ENCODE peak calls at places on chromosomes 7 and 10, in six cellular contexts. G is colonic mucosa, Y is brain microvascular endothelial cell, X is nephron progenitor cell, U is endothelial cell, D is choroid plexus epithelial cell. Z is an unnamed sample.

GRCh38 chr7:47332213-47332612 is 249.7 kb downstream of the TNS3 start:
- DNase-seq in G (no peak), Y (no peak), X (no peak), U (peak; percentile 27), D (no peak), Z (peak; percentile 79)

GRCh38 chr10:70540789-70541360 is 61.7 kb downstream of the PRF1 start:
- DNase-seq in G (no peak), Y (no peak), X (no peak), U (no peak), D (no peak), Z (no peak)

GRCh38 chr10:17512341-17513001 is 58.1 kb upstream of the ST8SIA6 start:
- DNase-seq in G (peak; percentile 78), Y (peak; percentile 99), X (no peak), U (no peak), D (peak; percentile 93), Z (peak; percentile 83)

GRCh38 chr10:6988654-6989053 is 408.6 kb upstream of the PRKCQ start:
- DNase-seq in G (no peak), Y (no peak), X (no peak), U (no peak), D (no peak), Z (no peak)

GRCh38 chr10:132929953-132930640 is 12.3 kb downstream of the CFAP46 start:
- DNase-seq in G (no peak), Y (no peak), X (no peak), U (no peak), D (no peak), Z (no peak)

GRCh38 chr10:97452352-97452751 is 6.4 kb downstream of the ZDHHC16 start:
- DNase-seq in G (no peak), Y (no peak), X (no peak), U (no peak), D (no peak), Z (no peak)

GRCh38 chr10:121994429-121994881 is 5.5 kb downstream of the TACC2 start:
- DNase-seq in G (peak; percentile 74), Y (no peak), X (peak; percentile 23), U (no peak), D (peak; percentile 9), Z (no peak)

GRCh38 chr10:71533936-71534335 is 137.2 kb downstream of the CDH23 start:
- DNase-seq in G (no peak), Y (no peak), X (no peak), U (no peak), D (no peak), Z (no peak)

GRCh38 chr7:106170216-106170615 is 58.1 kb upstream of the SYPL1 start:
- DNase-seq in G (no peak), Y (no peak), X (no peak), U (no peak), D (no peak), Z (no peak)

GRCh38 chr10:95998274-95998673 is 45.1 kb upstream of the CCNJ start:
- DNase-seq in G (no peak), Y (no peak), X (no peak), U (no peak), D (no peak), Z (no peak)

DNA sequence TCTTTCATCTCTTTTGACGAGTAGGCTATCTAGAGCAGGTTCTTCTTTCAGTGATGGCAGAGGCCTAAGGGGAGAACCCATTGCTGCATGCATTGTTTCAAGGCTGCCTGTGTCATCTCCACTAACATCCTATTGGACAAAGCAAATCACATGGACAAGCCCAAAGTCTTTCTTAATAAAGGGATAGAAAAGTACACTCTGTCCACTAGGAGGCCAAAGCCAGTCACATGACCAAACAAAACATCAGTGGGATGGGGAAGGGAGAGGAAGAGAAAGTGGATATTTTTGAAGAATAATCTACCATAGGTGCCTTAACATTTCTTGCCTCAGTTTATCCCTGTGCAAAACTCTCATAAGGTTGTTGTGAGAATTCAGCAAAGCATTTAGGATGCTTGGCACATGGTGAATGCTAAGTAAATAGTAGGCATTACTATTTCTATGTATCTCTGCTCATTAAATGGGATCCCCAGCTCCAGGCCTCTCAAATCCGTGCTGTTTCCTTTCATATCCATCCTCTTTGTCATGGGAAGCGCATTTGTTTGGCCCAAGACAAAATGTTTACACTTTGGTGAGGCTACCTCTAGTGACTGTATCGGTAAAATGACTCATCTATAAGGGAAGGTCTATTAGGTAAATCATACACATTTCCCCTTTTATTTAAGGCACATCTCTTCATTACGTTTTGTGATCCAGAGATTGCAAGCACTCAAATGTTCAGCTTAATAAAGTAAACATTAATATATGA is 16.7 kb upstream of the CADPS2 start:
- DNase-seq in G (no peak), Y (no peak), X (no peak), U (no peak), D (no peak), Z (no peak)
- TF ChIP-seq CTCF in G (no peak), Y (peak; percentile 24), X (peak; percentile 17), U (peak; percentile 51), D (peak; percentile 21), Z (no peak)

GRCh38 chr7:64183126-64183742 is 23.8 kb upstream of the ZNF735 start:
- DNase-seq in G (no peak), Y (no peak), X (no peak), U (no peak), D (no peak), Z (no peak)
- TF ChIP-seq CTCF in G (peak; percentile 25), Y (peak; percentile 56), X (no peak), U (peak; percentile 51), D (peak; percentile 31), Z (no peak)

GRCh38 chr10:61975107-61975932 is 73.8 kb downstream of the ARID5B start:
- DNase-seq in G (no peak), Y (peak; percentile 54), X (no peak), U (no peak), D (peak; percentile 77), Z (no peak)

GRCh38 chr10:61981460-61981859 is 80.0 kb downstream of the ARID5B start:
- DNase-seq in G (no peak), Y (no peak), X (no peak), U (no peak), D (no peak), Z (no peak)

GRCh38 chr10:61973923-61974322 is 72.4 kb downstream of the ARID5B start:
- DNase-seq in G (no peak), Y (no peak), X (no peak), U (no peak), D (no peak), Z (no peak)

GRCh38 chr10:61974611-61975010 is 73.1 kb downstream of the ARID5B start:
- DNase-seq in G (peak; percentile 74), Y (peak; percentile 40), X (no peak), U (no peak), D (peak; percentile 74), Z (no peak)

GRCh38 chr10:61978965-61979364 is 77.5 kb downstream of the ARID5B start:
- DNase-seq in G (no peak), Y (no peak), X (no peak), U (no peak), D (no peak), Z (no peak)
- TF ChIP-seq CTCF in G (peak; percentile 13), Y (peak; percentile 24), X (no peak), U (no peak), D (peak; percentile 24), Z (no peak)

DNA sequence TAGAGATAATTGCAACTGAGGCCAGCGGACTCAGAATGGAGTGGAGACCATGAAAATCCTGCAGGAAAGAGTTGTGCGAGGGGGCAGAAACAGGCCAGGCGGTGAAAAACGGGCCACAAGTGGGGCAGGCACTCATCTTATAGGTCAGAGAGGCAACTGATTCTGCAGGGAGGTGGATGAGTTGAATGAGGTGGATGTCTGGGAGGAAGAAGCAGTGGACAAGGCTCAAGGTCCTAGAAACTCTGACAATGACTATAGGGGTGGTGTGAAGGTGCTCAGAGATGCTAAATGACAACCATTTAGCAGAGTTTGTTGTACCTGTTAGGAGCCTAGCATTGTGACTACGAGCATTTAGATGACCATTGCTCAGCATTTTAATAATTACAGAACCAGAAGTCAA is 33.6 kb downstream of the MBL2 start:
- DNase-seq in G (no peak), Y (no peak), X (no peak), U (no peak), D (no peak), Z (no peak)
- TF ChIP-seq CTCF in G (no peak), Y (no peak), X (no peak), U (no peak), D (no peak), Z (no peak)

GRCh38 chr10:30184397-30185033 is 125.1 kb upstream of the JCAD start:
- DNase-seq in G (no peak), Y (no peak), X (no peak), U (no peak), D (no peak), Z (no peak)

GRCh38 chr10:30187010-30187409 is 127.6 kb upstream of the JCAD start:
- DNase-seq in G (no peak), Y (no peak), X (no peak), U (no peak), D (no peak), Z (no peak)

GRCh38 chr10:30188101-30188500 is 128.7 kb upstream of the JCAD start:
- DNase-seq in G (no peak), Y (peak; percentile 10), X (no peak), U (peak; percentile 54), D (no peak), Z (no peak)

GRCh38 chr10:30185916-30186315 is 126.5 kb upstream of the JCAD start:
- DNase-seq in G (no peak), Y (peak; percentile 75), X (no peak), U (no peak), D (peak; percentile 87), Z (no peak)

GRCh38 chr10:30186371-30186875 is 127.0 kb upstream of the JCAD start:
- DNase-seq in G (no peak), Y (peak; percentile 25), X (no peak), U (peak; percentile 13), D (no peak), Z (no peak)
- TF ChIP-seq CTCF in G (no peak), Y (peak; percentile 45), X (no peak), U (no peak), D (peak; percentile 53), Z (peak; percentile 10)

DNA sequence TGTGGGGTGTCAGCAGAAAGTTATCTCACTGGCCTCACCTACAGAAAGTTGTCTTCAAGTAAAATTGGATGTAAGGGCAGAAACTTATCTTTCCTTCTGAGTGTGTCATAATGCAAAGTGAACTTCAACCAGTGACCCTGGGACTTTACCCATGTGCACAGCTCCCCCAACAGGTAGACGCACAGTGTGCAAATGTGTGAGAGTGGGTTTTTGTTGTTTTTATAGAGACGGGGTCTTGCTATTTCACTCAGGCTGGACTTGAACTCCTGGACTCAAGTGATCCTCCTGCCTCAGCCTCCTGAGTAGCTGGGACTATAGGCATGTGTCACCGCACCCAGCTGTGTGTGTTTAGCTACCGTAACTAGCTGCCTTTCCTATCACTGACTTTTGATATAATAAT is 6.4 kb upstream of the KAZALD1 start:
- DNase-seq in G (no peak), Y (no peak), X (no peak), U (no peak), D (no peak), Z (no peak)
- TF ChIP-seq CTCF in G (no peak), Y (peak; percentile 28), X (no peak), U (no peak), D (peak; percentile 29), Z (peak; percentile 9)